ENCODE peak calls at places on chromosomes 4 and X, in four cellular contexts. R is testis, V is HFFc6, J is type B pancreatic cell. H is an unnamed sample.

GRCh38 chr4:52822583-52823477 is 39.3 kb upstream of the RASL11B start:
- DNase-seq in R (no peak), V (peak), J (no peak), H (peak)

GRCh38 chr4:8840816-8841455 is 30.7 kb downstream of the HMX1 start:
- DNase-seq in R (no peak), V (no peak), J (peak), H (no peak)

GRCh38 chrX:131764224-131764623 is 220.3 kb downstream of the OR13H1 start:
- DNase-seq in R (no peak), V (no peak), J (no peak), H (no peak)

GRCh38 chrX:15906544-15906943 is 51.9 kb upstream of the AP1S2 start:
- DNase-seq in R (no peak), V (no peak), J (no peak), H (no peak)

GRCh38 chr4:2800691-2801596 is 8.1 kb downstream of the SH3BP2 start:
- DNase-seq in R (peak), V (peak), J (no peak), H (no peak)

GRCh38 chrX:2463973-2464676 is 36.7 kb downstream of the DHRSX start:
- DNase-seq in R (peak), V (no peak), J (no peak), H (no peak)

GRCh38 chr4:151045907-151046306 is 30.8 kb upstream of the LRBA start:
- DNase-seq in R (no peak), V (no peak), J (no peak), H (no peak)

GRCh38 chr4:59247032-59247431 is 1953.1 kb upstream of the ADGRL3 start:
- DNase-seq in R (no peak), V (no peak), J (no peak), H (no peak)

GRCh38 chr4:155679343-155679742 is 12.7 kb downstream of the GUCY1A1 start:
- DNase-seq in R (no peak), V (no peak), J (no peak), H (no peak)

GRCh38 chr4:106587558-106587957 is 219.0 kb upstream of the GIMD1 start:
- DNase-seq in R (no peak), V (peak), J (no peak), H (peak)

GRCh38 chrX:131830400-131831184 is 192.5 kb upstream of the STK26 start:
- DNase-seq in R (peak), V (peak), J (no peak), H (no peak)

GRCh38 chr4:145176641-145177432 is 3.6 kb downstream of the OTUD4 start:
- DNase-seq in R (no peak), V (no peak), J (no peak), H (no peak)

GRCh38 chrX:22310779-22311178 is 38.1 kb downstream of the CBLL2 start:
- DNase-seq in R (no peak), V (no peak), J (no peak), H (no peak)

GRCh38 chrX:19839770-19840254 is 47.6 kb downstream of the SH3KBP1 start:
- DNase-seq in R (no peak), V (no peak), J (no peak), H (no peak)
- TF ChIP-seq CTCF in R (no peak), V (no peak), J (no peak), H (no peak)

DNA sequence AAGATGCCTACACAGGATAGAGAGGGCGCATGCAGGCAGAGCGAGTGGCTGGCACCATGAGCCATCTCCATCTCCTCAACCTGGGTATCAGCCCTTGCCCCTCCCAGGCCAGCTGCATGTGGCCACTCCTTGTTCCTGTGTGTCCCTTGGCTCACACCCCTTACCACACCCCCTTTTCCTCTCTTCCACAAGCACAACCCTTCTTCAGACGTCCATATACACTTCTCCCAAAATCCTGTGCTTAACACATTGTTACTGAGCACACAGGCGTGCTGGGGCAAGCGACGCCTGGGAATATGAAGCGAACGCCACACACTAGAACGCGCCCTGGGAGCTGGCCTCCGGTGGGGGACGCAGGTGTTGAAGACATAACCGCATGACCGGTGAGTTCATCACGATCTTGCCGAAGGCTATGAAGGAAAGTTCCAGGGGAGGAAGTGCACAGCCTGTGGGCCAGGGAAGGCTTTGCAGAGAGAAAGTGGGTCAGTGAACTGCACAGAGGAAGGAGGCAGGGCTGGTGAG is 19.1 kb upstream of the KIAA0232 start:
- DNase-seq in R (no peak), V (no peak), J (no peak), H (no peak)
- TF ChIP-seq CTCF in R (no peak), V (no peak), J (peak), H (no peak)

GRCh38 chrX:153701706-153702105 is 14.0 kb downstream of the SLC6A8 start:
- DNase-seq in R (no peak), V (no peak), J (no peak), H (no peak)
- TF ChIP-seq CTCF in R (no peak), V (no peak), J (no peak), H (no peak)

GRCh38 chr4:45442466-45442865 is 681.4 kb downstream of the GABRG1 start:
- DNase-seq in R (no peak), V (no peak), J (no peak), H (no peak)
- TF ChIP-seq CTCF in R (peak), V (peak), J (peak), H (no peak)

GRCh38 chr4:165379662-165380061 is 854 bp downstream of the CPE start:
- DNase-seq in R (peak), V (no peak), J (no peak), H (no peak)

GRCh38 chr4:165375465-165375864 is 3.3 kb upstream of the CPE start:
- DNase-seq in R (no peak), V (no peak), J (no peak), H (no peak)

GRCh38 chr4:165378398-165378762 is 428 bp upstream of the CPE start:
- DNase-seq in R (no peak), V (no peak), J (no peak), H (no peak)

GRCh38 chr4:165381821-165382373 is 3.1 kb downstream of the CPE start:
- DNase-seq in R (no peak), V (no peak), J (no peak), H (no peak)

DNA sequence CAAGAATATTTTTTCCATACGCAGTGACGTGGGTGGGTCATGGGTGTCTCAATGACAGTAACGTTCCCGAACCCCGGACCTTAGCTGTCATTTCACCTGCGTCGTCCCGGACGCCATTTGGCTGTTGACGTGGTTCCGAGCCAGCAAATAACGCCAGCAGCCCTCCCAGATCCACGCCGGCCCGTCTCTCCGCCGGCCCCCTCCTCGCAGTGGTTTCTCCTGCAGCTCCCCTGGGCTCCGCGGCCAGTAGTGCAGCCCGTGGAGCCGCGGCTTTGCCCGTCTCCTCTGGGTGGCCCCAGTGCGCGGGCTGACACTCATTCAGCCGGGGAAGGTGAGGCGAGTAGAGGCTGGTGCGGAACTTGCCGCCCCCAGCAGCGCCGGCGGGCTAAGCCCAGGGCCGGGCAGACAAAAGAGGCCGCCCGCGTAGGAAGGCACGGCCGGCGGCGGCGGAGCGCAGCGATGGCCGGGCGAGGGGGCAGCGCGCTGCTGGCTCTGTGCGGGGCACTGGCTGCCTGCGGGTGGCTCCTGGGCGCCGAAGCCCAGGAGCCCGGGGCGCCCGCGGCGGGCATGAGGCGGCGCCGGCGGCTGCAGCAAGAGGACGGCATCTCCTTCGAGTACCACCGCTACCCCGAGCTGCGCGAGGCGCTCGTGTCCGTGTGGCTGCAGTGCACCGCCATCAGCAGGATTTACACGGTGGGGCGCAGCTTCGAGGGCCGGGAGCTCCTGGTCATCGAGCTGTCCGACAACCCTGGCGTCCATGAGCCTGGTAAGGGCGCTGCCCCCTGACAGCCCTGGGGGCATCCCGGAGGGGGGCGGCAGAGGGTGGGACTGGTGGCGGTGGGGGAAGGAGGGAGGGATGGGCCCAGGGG is at the start of gene CPE:
- DNase-seq in R (peak), V (no peak), J (peak), H (no peak)
- TF ChIP-seq CTCF in R (peak), V (peak), J (peak), H (peak)

DNA sequence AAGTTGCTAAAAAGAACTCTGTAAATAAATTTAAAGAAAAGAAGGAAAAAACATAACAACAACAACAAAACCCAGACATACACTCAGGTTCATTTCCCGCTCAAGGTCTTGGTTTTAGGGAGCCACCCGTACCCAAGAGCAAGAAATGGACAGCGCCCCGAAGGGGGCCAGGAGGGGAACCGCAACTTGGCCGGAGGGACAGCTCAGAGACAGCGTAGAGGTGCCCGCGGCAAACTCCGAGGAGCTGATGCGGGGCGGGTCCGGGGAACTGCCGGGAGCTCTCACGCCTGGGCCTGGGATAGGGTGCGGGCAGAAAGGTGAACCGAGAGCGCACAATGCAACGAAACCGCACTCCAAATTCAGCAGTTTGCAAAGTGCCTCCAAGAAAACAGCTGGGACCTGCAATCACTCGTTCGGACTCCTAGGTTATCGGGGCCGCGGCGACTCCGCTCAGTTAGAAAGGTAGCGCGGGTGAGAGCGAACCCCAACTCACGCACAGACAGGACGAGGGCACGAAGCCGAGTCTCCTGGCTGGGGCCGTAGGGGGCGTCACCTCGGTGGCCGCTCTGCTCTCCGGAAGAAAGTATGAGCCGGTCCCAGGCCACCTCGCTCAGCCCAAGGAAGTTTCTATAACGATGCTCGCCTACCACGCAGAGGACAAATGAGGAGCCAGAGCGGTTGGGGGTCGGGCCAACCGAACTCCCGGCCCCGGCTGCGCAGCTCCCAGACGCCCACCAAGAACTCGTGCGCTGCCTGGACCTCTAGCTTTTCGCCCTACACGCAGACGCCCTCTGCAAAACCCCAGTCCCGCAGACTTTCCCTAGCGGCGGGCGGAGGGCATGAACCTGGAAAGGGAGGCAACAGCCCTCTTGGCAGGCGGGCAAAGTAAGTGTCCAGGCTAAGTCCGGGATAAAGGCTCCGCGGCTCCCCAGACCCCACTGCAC is 1.4 kb downstream of the NDNF start:
- DNase-seq in R (peak), V (peak), J (peak), H (no peak)
- TF ChIP-seq CTCF in R (no peak), V (peak), J (peak), H (peak)

DNA sequence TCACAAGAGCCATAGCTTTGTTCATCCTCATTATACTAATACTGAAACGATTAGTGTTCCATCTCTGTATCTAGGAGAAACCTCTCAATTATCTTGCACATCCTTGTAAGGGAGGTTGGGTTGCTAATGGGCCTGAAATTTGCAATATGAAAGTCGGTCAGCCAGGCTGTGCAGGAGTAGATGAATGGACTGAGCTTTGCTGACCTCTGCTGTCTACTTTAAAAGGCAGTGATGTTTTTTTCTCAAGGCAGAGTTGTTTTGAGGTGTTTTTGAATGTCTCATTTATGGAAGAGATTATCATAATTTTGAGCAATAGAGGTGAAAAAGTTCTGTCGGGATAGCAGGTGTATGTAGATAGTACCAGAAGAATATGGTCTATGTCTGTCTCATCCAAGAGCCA is 47.9 kb upstream of the LINC00632 start:
- DNase-seq in R (no peak), V (no peak), J (no peak), H (no peak)
- TF ChIP-seq CTCF in R (no peak), V (no peak), J (peak), H (no peak)

GRCh38 chr4:154049457-154050181 is 260.7 kb upstream of the SFRP2 start:
- DNase-seq in R (peak), V (peak), J (no peak), H (peak)
- TF ChIP-seq CTCF in R (no peak), V (no peak), J (no peak), H (peak)

GRCh38 chr4:86358176-86358701 is 1.6 kb downstream of the MAPK10 start:
- DNase-seq in R (no peak), V (no peak), J (no peak), H (no peak)
- TF ChIP-seq CTCF in R (no peak), V (no peak), J (no peak), H (no peak)